ENCODE peak calls at places on chromosome 12, in eight cellular contexts. Z, S, V, D, C, I, A and X are unnamed samples.

GRCh38 chr12:42564540-42564939 is 25.0 kb downstream of the PRICKLE1 start:
- DNase-seq in S (no peak), C (peak), I (no peak), D (no peak), A (no peak), Z (no peak), V (no peak), X (no peak)

GRCh38 chr12:46701356-46701755 is 124.4 kb downstream of the SLC38A4 start:
- DNase-seq in S (no peak), C (no peak), V (no peak), D (no peak), Z (no peak), I (no peak), A (no peak), X (no peak)

GRCh38 chr12:105272152-105272551 is 36.2 kb upstream of the APPL2 start:
- DNase-seq in S (no peak), A (no peak), I (no peak), C (no peak), V (no peak), Z (no peak), D (no peak), X (no peak)

GRCh38 chr12:59780605-59781135 is 184.8 kb downstream of the SLC16A7 start:
- DNase-seq in S (peak), V (peak), D (no peak), Z (no peak), A (no peak), C (peak), I (peak), X (no peak)

GRCh38 chr12:13727707-13728147 is 253.7 kb downstream of the GRIN2B start:
- DNase-seq in D (no peak), Z (no peak), C (no peak), A (no peak), S (no peak), I (no peak), V (no peak), X (no peak)

GRCh38 chr12:12837025-12837872 is 24.1 kb downstream of the DDX47 start:
- DNase-seq in Z (no peak), C (peak), V (peak), S (peak), A (no peak), I (peak), D (peak), X (peak)

GRCh38 chr12:46915861-46916260 is 90.1 kb upstream of the SLC38A4 start:
- DNase-seq in I (no peak), A (no peak), S (no peak), Z (no peak), C (peak), V (no peak), D (no peak), X (no peak)

GRCh38 chr12:101172316-101172715 is 37.7 kb downstream of the SLC5A8 start:
- DNase-seq in C (peak), V (peak), I (peak), S (no peak), D (no peak), Z (no peak), A (no peak), X (no peak)

DNA sequence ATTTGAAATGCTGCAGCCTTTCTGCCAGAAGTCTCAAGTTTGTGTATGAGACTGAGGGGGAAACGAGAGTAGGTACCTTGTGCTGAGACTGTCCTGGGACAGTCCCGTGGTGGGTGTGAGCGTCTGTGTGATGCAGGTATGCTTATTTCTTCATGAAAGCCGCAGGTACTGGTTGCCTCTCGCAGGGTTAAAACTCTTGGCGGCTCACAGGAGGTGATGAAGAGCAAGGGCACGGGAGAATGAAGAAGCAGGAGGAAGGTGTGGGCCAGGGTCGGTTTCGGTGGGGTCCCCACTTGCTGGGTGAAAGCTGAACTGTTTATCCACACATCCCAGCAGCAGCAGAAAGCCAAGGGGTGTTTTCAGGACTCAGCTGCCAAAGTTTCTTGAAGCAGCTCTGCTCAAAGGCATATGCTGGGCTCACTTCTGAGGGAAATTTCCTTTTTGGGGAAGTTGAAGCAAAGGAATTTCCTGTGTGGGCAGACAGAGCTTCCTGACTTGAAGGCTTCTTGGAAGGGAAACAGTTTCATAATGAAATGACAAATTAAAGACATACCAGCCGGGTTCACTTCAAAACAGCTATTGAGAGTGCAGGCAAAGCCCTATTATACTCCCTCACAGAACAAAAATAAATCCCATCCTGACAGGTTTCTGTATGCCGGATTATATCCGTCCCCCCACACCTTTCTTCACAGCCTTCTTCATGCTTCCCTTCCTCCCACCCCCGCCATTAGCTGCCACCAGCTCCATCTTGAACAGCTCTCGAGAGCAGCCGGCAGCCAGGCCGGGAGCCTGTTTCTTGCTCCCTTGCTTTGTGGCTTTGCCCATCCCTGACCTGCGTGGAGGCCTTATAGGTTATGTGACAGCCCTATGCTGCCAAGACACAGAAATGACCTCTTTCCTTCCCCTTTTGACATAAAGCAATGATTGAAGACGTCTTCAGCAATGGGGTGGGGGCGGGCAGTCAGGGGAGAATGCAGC is 116.6 kb downstream of the ETV6 start:
- DNase-seq in D (no peak), Z (no peak), V (peak), I (no peak), A (no peak), C (peak), S (no peak), X (no peak)
- TF ChIP-seq POLR2A in D (no peak), Z (no peak), V (no peak), I (no peak), A (no peak), C (no peak), S (no peak), X (no peak)

DNA sequence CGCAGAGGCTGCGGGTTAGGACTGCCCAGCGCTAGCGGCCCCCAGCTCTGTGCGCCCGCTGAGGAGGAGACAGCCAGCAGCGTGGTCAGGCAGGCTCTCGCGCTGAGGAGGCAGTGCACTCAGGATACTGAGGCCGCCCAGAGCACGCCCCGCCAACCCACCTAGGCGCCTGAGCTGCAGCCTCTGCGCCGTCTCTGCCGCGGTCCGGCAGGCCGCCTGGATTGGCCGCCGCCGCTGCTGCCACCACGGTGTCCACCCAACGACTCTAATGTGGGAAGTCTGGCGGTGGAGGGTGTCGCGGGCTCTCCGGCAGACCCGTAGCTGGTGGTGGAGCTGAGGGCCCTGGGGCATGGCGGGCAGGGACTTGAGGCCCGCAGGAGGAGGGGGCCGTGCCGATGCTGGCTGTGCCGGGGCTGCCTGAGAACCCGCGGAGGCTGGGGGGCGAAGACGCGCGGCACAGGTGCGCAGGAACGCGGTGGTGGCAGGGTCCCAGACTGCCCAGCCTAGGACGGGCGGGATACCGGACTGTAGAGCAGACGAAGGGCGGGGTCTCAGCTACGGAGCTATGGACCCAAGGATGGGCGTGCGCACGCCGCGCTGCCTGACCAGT is 69.9 kb downstream of the ASCL4 start:
- DNase-seq in I (no peak), C (no peak), S (no peak), D (no peak), V (no peak), A (no peak), Z (no peak), X (no peak)
- H3K4me3 ChIP-seq in I (peak), C (no peak), S (no peak), D (no peak), V (no peak), A (no peak), Z (peak), X (peak)

GRCh38 chr12:32397703-32398102 is 1.7 kb upstream of the FGD4 start:
- DNase-seq in Z (no peak), D (no peak), C (no peak), I (no peak), A (no peak), V (no peak), S (no peak), X (no peak)

GRCh38 chr12:32400114-32400672 is 835 bp downstream of the FGD4 start:
- DNase-seq in D (peak), C (no peak), V (no peak), I (no peak), Z (no peak), A (no peak), S (peak), X (peak)

GRCh38 chr12:32400866-32401265 is 1.5 kb downstream of the FGD4 start:
- DNase-seq in S (no peak), C (no peak), A (no peak), I (no peak), V (no peak), Z (no peak), D (no peak), X (no peak)

GRCh38 chr12:32399045-32399372 is 349 bp upstream of the FGD4 start:
- DNase-seq in A (no peak), C (no peak), I (no peak), Z (no peak), S (no peak), V (peak), D (no peak), X (no peak)

GRCh38 chr12:32399373-32400113 is at the start of gene FGD4:
- DNase-seq in V (peak), D (peak), I (peak), C (peak), S (peak), Z (peak), A (peak), X (peak)
- TF ChIP-seq POLR2A in V (no peak), D (peak), I (no peak), C (no peak), S (peak), Z (peak), A (peak), X (peak)

GRCh38 chr12:8145754-8146415 is 10.9 kb upstream of the ZNF705A start:
- DNase-seq in A (no peak), Z (peak), D (no peak), I (no peak), V (no peak), S (no peak), C (peak), X (no peak)
- H3K4me3 ChIP-seq in A (no peak), Z (peak), D (no peak), I (no peak), V (no peak), S (no peak), C (no peak), X (no peak)

DNA sequence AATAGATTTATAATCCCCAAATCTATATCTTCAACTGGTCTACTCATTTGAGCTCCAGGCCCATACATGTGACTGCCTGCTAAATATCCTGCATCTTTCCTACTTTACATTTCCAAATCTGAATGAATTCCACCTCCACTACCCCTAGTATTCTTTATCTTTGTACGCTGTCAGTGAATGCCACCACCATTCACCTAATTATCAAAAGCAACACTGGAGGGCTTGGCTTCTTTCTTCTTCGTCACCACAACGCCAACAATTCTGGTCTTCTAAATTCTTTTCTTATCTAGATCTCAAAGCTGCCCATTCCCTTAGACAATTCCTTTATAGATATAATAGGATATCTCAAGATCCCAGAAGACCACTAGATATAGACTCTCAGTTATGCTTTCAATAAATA is 47.1 kb upstream of the ADAMTS20 start:
- DNase-seq in D (no peak), Z (no peak), I (no peak), V (no peak), A (no peak), C (no peak), S (no peak), X (no peak)
- TF ChIP-seq POLR2A in D (no peak), Z (no peak), I (no peak), V (no peak), A (no peak), C (no peak), S (no peak), X (no peak)

DNA sequence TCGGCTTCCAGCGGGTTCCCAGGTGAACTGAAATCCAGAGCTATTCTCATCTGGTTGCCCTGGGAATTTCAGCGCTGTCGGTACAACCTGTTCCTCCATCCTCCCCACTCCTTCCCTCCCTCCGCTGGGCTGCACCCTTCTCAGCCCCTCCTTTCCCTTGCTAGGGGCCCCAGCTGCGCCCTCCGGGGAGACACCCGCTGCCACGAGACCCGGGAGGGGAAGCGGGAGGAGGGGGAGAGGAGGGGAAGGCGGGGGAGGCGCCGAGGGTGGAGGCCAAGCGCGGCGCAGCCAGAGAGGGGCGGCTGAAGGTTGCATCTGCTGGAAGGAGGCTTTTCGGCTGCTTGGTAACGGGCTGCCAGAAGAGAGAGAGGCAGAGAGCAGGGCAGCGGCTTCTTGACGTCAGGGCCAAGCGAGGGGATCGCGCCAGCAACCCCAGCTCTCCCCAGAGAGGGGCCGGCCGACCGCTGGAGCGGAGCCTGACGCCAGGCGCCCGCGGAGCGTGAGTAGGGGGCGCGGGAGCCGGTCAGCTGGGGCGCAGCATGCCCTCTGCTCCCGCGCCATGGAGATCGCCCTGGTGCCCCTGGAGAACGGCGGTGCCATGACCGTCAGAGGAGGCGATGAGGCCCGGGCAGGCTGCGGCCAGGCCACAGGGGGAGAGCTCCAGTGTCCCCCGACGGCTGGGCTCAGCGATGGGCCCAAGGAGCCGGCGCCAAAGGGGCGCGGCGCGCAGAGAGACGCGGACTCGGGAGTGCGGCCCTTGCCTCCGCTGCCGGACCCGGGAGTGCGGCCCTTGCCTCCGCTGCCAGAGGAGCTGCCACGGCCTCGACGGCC is at the start of gene KCNA5:
- DNase-seq in A (no peak), D (no peak), I (no peak), C (no peak), Z (no peak), S (no peak), V (peak), X (no peak)
- H3K4me3 ChIP-seq in A (no peak), D (no peak), I (no peak), C (no peak), Z (peak), S (no peak), V (no peak), X (peak)